ENCODE peak calls at places on chromosomes 3 and 15, in seven cellular contexts. One of them, this sample, is unnamed.

GRCh38 chr15:31442203-31443090 is 115.8 kb downstream of the KLF13 start:
- DNase-seq in hippocampal formation: no peak
- DNase-seq in NCI-H226: peak; percentile 19
- DNase-seq in mucosa of gallbladder: no peak
- DNase-seq in ureter: no peak
- DNase-seq in ELF-1: peak; percentile 41
- DNase-seq in epithelial cell of esophagus: peak; percentile 94
- DNase-seq in this sample: peak; percentile 72

GRCh38 chr3:39288300-39288808 is 8.5 kb upstream of the CX3CR1 start:
- DNase-seq in hippocampal formation: peak; percentile 69
- DNase-seq in NCI-H226: peak; percentile 71
- DNase-seq in mucosa of gallbladder: peak; percentile 77
- DNase-seq in ureter: peak; percentile 83
- DNase-seq in ELF-1: peak; percentile 97
- DNase-seq in epithelial cell of esophagus: peak; percentile 86
- DNase-seq in this sample: peak; percentile 99

GRCh38 chr3:111681705-111682426 is 86.7 kb upstream of the ZBED2 start:
- DNase-seq in hippocampal formation: no peak
- DNase-seq in NCI-H226: no peak
- DNase-seq in mucosa of gallbladder: no peak
- DNase-seq in ureter: no peak
- DNase-seq in ELF-1: peak; percentile 39
- DNase-seq in epithelial cell of esophagus: peak; percentile 42
- DNase-seq in this sample: no peak

GRCh38 chr3:45215466-45215865 is 10.6 kb downstream of the TMEM158 start:
- DNase-seq in hippocampal formation: no peak
- DNase-seq in NCI-H226: no peak
- DNase-seq in mucosa of gallbladder: no peak
- DNase-seq in ureter: no peak
- DNase-seq in ELF-1: no peak
- DNase-seq in epithelial cell of esophagus: no peak
- DNase-seq in this sample: no peak

GRCh38 chr3:155352900-155353490 is 59.5 kb upstream of the STRIT1 start:
- DNase-seq in hippocampal formation: peak; percentile 66
- DNase-seq in NCI-H226: peak; percentile 7
- DNase-seq in mucosa of gallbladder: no peak
- DNase-seq in ureter: no peak
- DNase-seq in ELF-1: no peak
- DNase-seq in epithelial cell of esophagus: peak; percentile 48
- DNase-seq in this sample: no peak

GRCh38 chr3:32571192-32571485 is 481 bp upstream of the DYNC1LI1 start:
- DNase-seq in hippocampal formation: peak; percentile 81
- DNase-seq in NCI-H226: no peak
- DNase-seq in mucosa of gallbladder: no peak
- DNase-seq in ureter: no peak
- DNase-seq in ELF-1: no peak
- DNase-seq in epithelial cell of esophagus: peak; percentile 23
- DNase-seq in this sample: no peak

GRCh38 chr3:7820969-7821368 is 680.7 kb upstream of the LMCD1 start:
- DNase-seq in hippocampal formation: no peak
- DNase-seq in NCI-H226: no peak
- DNase-seq in mucosa of gallbladder: no peak
- DNase-seq in ureter: no peak
- DNase-seq in ELF-1: no peak
- DNase-seq in epithelial cell of esophagus: no peak
- DNase-seq in this sample: no peak

GRCh38 chr15:35078221-35078915 is 6.7 kb downstream of the NANOGP8 start:
- DNase-seq in hippocampal formation: peak; percentile 40
- DNase-seq in NCI-H226: no peak
- DNase-seq in mucosa of gallbladder: peak; percentile 17
- DNase-seq in ureter: no peak
- DNase-seq in ELF-1: peak; percentile 29
- DNase-seq in epithelial cell of esophagus: peak; percentile 75
- DNase-seq in this sample: peak; percentile 76

GRCh38 chr15:87207945-87208580 is 1048.5 kb downstream of the NTRK3 start:
- DNase-seq in hippocampal formation: no peak
- DNase-seq in NCI-H226: peak; percentile 88
- DNase-seq in mucosa of gallbladder: no peak
- DNase-seq in ureter: no peak
- DNase-seq in ELF-1: no peak
- DNase-seq in epithelial cell of esophagus: peak; percentile 92
- DNase-seq in this sample: no peak

GRCh38 chr3:146165370-146165769 is 4.4 kb upstream of the PLOD2 start:
- DNase-seq in hippocampal formation: no peak
- DNase-seq in NCI-H226: peak; percentile 87
- DNase-seq in mucosa of gallbladder: no peak
- DNase-seq in ureter: no peak
- DNase-seq in ELF-1: no peak
- DNase-seq in epithelial cell of esophagus: peak; percentile 68
- DNase-seq in this sample: no peak

GRCh38 chr3:70889162-70890045 is 577.0 kb upstream of the MDFIC2 start:
- DNase-seq in hippocampal formation: no peak
- DNase-seq in NCI-H226: no peak
- DNase-seq in mucosa of gallbladder: no peak
- DNase-seq in ureter: no peak
- DNase-seq in ELF-1: no peak
- DNase-seq in epithelial cell of esophagus: peak; percentile 21
- DNase-seq in this sample: no peak

GRCh38 chr3:128573707-128574162 is 76.9 kb downstream of the RPN1 start:
- DNase-seq in hippocampal formation: no peak
- DNase-seq in NCI-H226: no peak
- DNase-seq in mucosa of gallbladder: no peak
- DNase-seq in ureter: no peak
- DNase-seq in ELF-1: no peak
- DNase-seq in epithelial cell of esophagus: no peak
- DNase-seq in this sample: no peak

GRCh38 chr15:70121656-70122297 is 24.1 kb upstream of the TLE3 start:
- DNase-seq in hippocampal formation: no peak
- DNase-seq in NCI-H226: peak; percentile 83
- DNase-seq in mucosa of gallbladder: peak; percentile 53
- DNase-seq in ureter: peak; percentile 68
- DNase-seq in ELF-1: no peak
- DNase-seq in epithelial cell of esophagus: peak; percentile 60
- DNase-seq in this sample: no peak

GRCh38 chr3:19967208-19967607 is 20.3 kb downstream of the RAB5A start:
- DNase-seq in hippocampal formation: no peak
- DNase-seq in NCI-H226: no peak
- DNase-seq in mucosa of gallbladder: no peak
- DNase-seq in ureter: no peak
- DNase-seq in ELF-1: no peak
- DNase-seq in epithelial cell of esophagus: no peak
- DNase-seq in this sample: no peak

GRCh38 chr15:70789213-70789612 is 25.9 kb upstream of the UACA start:
- DNase-seq in hippocampal formation: no peak
- DNase-seq in NCI-H226: peak; percentile 98
- DNase-seq in mucosa of gallbladder: no peak
- DNase-seq in ureter: no peak
- DNase-seq in ELF-1: no peak
- DNase-seq in epithelial cell of esophagus: peak; percentile 18
- DNase-seq in this sample: no peak

This sample was measured in endodermal cell.